ENCODE peak calls at places on chromosomes 6 and 20, in four cellular contexts. One of them, this sample, is unnamed.

GRCh38 chr20:53981130-53981529 is 89.3 kb downstream of the BCAS1 start:
- DNase-seq in esophagus squamous epithelium: no peak
- DNase-seq in suprapubic skin: no peak
- DNase-seq in Peyer's patch: no peak
- DNase-seq in this sample: no peak

GRCh38 chr6:107491791-107492674 is 2.1 kb downstream of the SOBP start:
- DNase-seq in suprapubic skin: no peak
- DNase-seq in Peyer's patch: no peak
- DNase-seq in esophagus squamous epithelium: no peak
- DNase-seq in this sample: no peak

GRCh38 chr20:47992021-47992467 is 206.8 kb upstream of the SULF2 start:
- DNase-seq in suprapubic skin: no peak
- DNase-seq in Peyer's patch: no peak
- DNase-seq in esophagus squamous epithelium: no peak
- DNase-seq in this sample: no peak

GRCh38 chr6:87660226-87660886 is 41.7 kb downstream of the AKIRIN2 start:
- DNase-seq in Peyer's patch: no peak
- DNase-seq in esophagus squamous epithelium: no peak
- DNase-seq in suprapubic skin: no peak
- DNase-seq in this sample: peak

GRCh38 chr20:1469925-1470571 is 3.4 kb upstream of the NSFL1C start:
- DNase-seq in suprapubic skin: no peak
- DNase-seq in esophagus squamous epithelium: no peak
- DNase-seq in Peyer's patch: peak
- DNase-seq in this sample: peak

GRCh38 chr6:53290547-53291510 is 57.9 kb downstream of the ELOVL5 start:
- DNase-seq in esophagus squamous epithelium: no peak
- DNase-seq in suprapubic skin: no peak
- DNase-seq in Peyer's patch: no peak
- DNase-seq in this sample: no peak

GRCh38 chr6:157145656-157146285 is 177.5 kb downstream of the TMEM242 start:
- DNase-seq in esophagus squamous epithelium: no peak
- DNase-seq in Peyer's patch: no peak
- DNase-seq in suprapubic skin: no peak
- DNase-seq in this sample: no peak

GRCh38 chr20:38195521-38195920 is 30.5 kb upstream of the TGM2 start:
- DNase-seq in Peyer's patch: peak
- DNase-seq in suprapubic skin: peak
- DNase-seq in esophagus squamous epithelium: no peak
- DNase-seq in this sample: no peak

GRCh38 chr20:17651761-17652388 is 30.2 kb downstream of the RRBP1 start:
- DNase-seq in esophagus squamous epithelium: no peak
- DNase-seq in Peyer's patch: no peak
- DNase-seq in suprapubic skin: no peak
- DNase-seq in this sample: no peak

GRCh38 chr20:19757973-19758887 is at the start of gene RIN2:
- DNase-seq in suprapubic skin: peak
- DNase-seq in Peyer's patch: peak
- DNase-seq in esophagus squamous epithelium: peak
- DNase-seq in this sample: peak

GRCh38 chr20:54178256-54178655 is 4.5 kb upstream of the CYP24A1 start:
- DNase-seq in Peyer's patch: no peak
- DNase-seq in esophagus squamous epithelium: no peak
- DNase-seq in suprapubic skin: no peak
- DNase-seq in this sample: no peak

GRCh38 chr6:26118999-26119398 is 31.8 kb downstream of the HFE start:
- DNase-seq in suprapubic skin: no peak
- DNase-seq in Peyer's patch: no peak
- DNase-seq in esophagus squamous epithelium: no peak
- DNase-seq in this sample: peak

GRCh38 chr20:40687384-40688128 is 1.5 kb downstream of the MAFB start:
- DNase-seq in esophagus squamous epithelium: no peak
- DNase-seq in suprapubic skin: peak
- DNase-seq in Peyer's patch: no peak
- DNase-seq in this sample: no peak

GRCh38 chr6:112691289-112691688 is 344.2 kb downstream of the RFPL4B start:
- DNase-seq in esophagus squamous epithelium: no peak
- DNase-seq in Peyer's patch: no peak
- DNase-seq in suprapubic skin: no peak
- DNase-seq in this sample: no peak

GRCh38 chr20:50545123-50545522 is 34.9 kb downstream of the PTPN1 start:
- DNase-seq in Peyer's patch: no peak
- DNase-seq in esophagus squamous epithelium: no peak
- DNase-seq in suprapubic skin: no peak
- DNase-seq in this sample: no peak

GRCh38 chr20:47360489-47361267 is 4.2 kb upstream of the ZMYND8 start:
- DNase-seq in suprapubic skin: peak
- DNase-seq in Peyer's patch: peak
- DNase-seq in esophagus squamous epithelium: peak
- DNase-seq in this sample: peak

DNA sequence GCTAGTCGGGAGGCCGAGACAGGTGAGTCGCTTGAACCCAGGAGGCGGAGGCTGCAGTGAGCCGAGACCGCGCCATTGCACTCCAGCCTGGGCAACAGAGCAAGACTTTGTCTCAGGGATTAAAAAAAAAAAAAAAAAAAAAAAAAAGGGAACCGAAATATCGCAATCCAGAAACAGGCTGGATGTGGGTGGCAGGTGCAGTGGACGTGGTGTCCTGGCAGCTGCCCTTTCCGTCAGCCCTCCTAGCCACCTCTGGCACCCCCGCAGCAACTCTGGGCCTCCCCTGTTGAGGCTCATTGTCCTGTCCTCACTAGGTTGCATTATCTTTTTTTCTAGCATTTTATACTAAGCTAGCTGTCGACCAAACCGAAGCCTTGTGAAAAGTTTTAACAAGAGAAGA is 113.5 kb downstream of the DTNBP1 start:
- DNase-seq in esophagus squamous epithelium: no peak
- DNase-seq in suprapubic skin: no peak
- DNase-seq in Peyer's patch: no peak
- DNase-seq in this sample: no peak
- TF ChIP-seq POLR2A in esophagus squamous epithelium: no peak
- TF ChIP-seq POLR2A in suprapubic skin: no peak
- TF ChIP-seq POLR2A in Peyer's patch: no peak
- TF ChIP-seq POLR2A in this sample: no peak

DNA sequence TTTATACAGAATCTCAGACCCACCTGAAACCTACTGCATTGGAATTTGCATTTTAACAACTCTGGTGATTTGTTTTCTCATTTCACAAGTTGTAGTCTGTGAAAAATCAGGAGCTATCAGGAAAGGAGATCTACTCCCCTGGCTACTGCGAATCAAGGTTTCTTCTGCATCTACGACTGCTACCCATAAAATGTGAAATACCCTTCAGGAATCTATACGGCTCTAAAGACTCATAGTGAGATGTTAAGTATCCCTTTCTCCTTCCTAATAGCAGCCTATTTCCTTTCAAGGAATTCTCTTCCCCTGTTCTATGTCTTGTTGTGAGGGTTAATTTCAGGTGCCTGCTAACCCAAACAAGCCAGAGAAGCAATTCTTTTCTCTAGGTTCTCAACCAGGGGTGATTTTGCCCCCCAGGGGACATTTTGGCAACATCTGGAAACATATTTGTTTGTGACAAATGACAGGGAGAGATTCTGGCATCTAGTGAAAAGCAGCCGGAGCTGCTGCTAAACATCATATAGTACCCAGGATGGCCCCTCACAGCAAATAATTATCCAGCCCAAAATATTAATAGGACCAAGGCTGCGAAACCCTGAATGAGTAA is 26.3 kb downstream of the WFDC3 start:
- DNase-seq in esophagus squamous epithelium: no peak
- DNase-seq in Peyer's patch: no peak
- DNase-seq in suprapubic skin: no peak
- DNase-seq in this sample: no peak
- H3K4me3 ChIP-seq in esophagus squamous epithelium: no peak
- H3K4me3 ChIP-seq in Peyer's patch: no peak
- H3K4me3 ChIP-seq in suprapubic skin: no peak
- H3K4me3 ChIP-seq in this sample: no peak

DNA sequence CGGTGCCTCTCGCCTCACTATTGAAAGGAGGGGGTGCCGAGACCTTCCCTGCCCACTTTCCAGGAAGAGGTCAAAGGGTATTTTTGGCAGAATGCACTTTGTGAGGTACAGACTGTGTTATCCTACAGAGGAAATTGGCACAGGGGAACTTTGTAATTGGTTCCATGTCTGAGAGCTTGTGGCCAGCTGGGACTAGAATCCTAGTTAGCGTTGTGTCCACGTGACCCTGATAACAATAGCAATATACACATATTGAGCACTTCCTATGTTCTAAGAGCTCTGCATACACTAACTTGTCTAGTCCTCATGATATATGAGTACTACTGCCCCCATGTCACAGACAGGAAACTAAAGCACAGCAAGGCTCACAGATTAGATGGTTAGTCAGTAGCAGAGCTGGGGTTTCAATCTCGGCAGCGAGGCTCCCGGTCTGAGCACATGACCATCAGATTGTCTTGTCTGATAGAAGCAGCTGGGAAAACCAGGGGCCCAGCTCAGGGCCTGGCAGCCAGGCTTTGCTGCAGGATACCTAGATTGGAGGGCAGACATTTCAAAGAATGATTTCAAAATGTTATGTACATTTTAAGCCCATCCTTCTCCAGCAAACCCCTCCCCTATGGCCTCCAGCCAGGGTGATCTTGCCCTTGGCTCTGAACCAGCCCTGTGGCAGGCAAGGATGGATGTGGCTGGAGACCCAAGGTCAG is 1.4 kb downstream of the MAPK13 start:
- DNase-seq in Peyer's patch: peak
- DNase-seq in esophagus squamous epithelium: no peak
- DNase-seq in suprapubic skin: no peak
- DNase-seq in this sample: no peak
- TF ChIP-seq POLR2A in Peyer's patch: peak
- TF ChIP-seq POLR2A in esophagus squamous epithelium: no peak
- TF ChIP-seq POLR2A in suprapubic skin: no peak
- TF ChIP-seq POLR2A in this sample: no peak

DNA sequence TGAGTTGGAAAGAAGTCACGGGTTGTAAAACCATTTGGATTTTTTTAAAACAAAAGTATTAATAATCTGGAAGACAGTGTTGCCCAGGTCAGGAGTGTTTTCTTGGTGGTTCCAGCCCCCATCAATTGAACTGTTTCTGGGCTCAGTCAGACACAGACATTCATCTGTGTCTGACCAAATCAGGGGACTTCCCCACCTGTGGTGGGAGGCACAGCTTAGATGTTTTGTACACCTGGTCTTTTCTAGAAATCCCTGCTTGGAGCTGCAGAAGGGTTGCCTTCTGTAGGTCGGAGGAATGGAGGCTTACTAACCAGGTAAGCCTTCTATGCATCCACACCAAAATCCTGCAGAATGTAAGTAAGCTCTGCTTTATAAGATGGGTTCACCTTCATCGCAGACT is 63.6 kb downstream of the CDS2 start:
- DNase-seq in Peyer's patch: no peak
- DNase-seq in suprapubic skin: no peak
- DNase-seq in esophagus squamous epithelium: no peak
- DNase-seq in this sample: no peak
- H3K4me3 ChIP-seq in Peyer's patch: no peak
- H3K4me3 ChIP-seq in suprapubic skin: no peak
- H3K4me3 ChIP-seq in esophagus squamous epithelium: no peak
- H3K4me3 ChIP-seq in this sample: no peak

This sample was measured in NB4.